ENCODE peak calls at places on chromosomes 16 and 17, in six cellular contexts. W, Z, C, Y, A and J are unnamed samples.

GRCh38 chr17:55161935-55162555 is 102.7 kb upstream of the HLF start:
- DNase-seq in W (peak), Z (peak), C (peak), Y (no peak), A (no peak), J (no peak)

GRCh38 chr16:8583712-8584111 is 6.6 kb downstream of the TMEM114 start:
- DNase-seq in W (no peak), Z (no peak), C (no peak), Y (peak), A (no peak), J (no peak)

GRCh38 chr16:84423416-84423837 is 55.1 kb downstream of the ATP2C2 start:
- DNase-seq in W (peak), Z (peak), C (peak), Y (peak), A (peak), J (peak)

GRCh38 chr16:11315499-11315898 is 29.8 kb upstream of the RMI2 start:
- DNase-seq in W (no peak), Z (no peak), C (no peak), Y (no peak), A (no peak), J (no peak)

GRCh38 chr17:52157603-52158449 is 688 bp downstream of the CA10 start:
- DNase-seq in W (no peak), Z (no peak), C (no peak), Y (no peak), A (no peak), J (no peak)

GRCh38 chr17:66304304-66305174 is 2.1 kb downstream of the PRKCA start:
- DNase-seq in W (peak), Z (peak), C (peak), Y (peak), A (no peak), J (peak)

GRCh38 chr16:13332713-13333255 is 431.4 kb downstream of the SHISA9 start:
- DNase-seq in W (no peak), Z (no peak), C (no peak), Y (no peak), A (no peak), J (no peak)

GRCh38 chr16:85969591-85969990 is 70.6 kb downstream of the IRF8 start:
- DNase-seq in W (no peak), Z (no peak), C (no peak), Y (no peak), A (no peak), J (no peak)

GRCh38 chr16:68227183-68227793 is 8.6 kb downstream of the ESRP2 start:
- DNase-seq in W (no peak), Z (no peak), C (no peak), Y (no peak), A (peak), J (no peak)

GRCh38 chr16:77373726-77374125 is 61.1 kb downstream of the ADAMTS18 start:
- DNase-seq in W (no peak), Z (no peak), C (no peak), Y (no peak), A (no peak), J (no peak)

GRCh38 chr17:64081802-64082799 is 47.8 kb downstream of the ERN1 start:
- DNase-seq in W (peak), Z (peak), C (peak), Y (peak), A (peak), J (peak)

GRCh38 chr17:37494401-37494831 is 4.7 kb downstream of the DUSP14 start:
- DNase-seq in W (no peak), Z (no peak), C (peak), Y (no peak), A (no peak), J (no peak)

GRCh38 chr16:49528035-49528434 is 154.4 kb downstream of the C16orf78 start:
- DNase-seq in W (no peak), Z (peak), C (no peak), Y (no peak), A (no peak), J (no peak)

GRCh38 chr17:45103269-45103795 is 29.0 kb downstream of the PLCD3 start:
- DNase-seq in W (no peak), Z (no peak), C (no peak), Y (no peak), A (no peak), J (no peak)

GRCh38 chr17:27244481-27245223 is 49.3 kb upstream of the WSB1 start:
- DNase-seq in W (no peak), Z (peak), C (peak), Y (no peak), A (no peak), J (peak)

GRCh38 chr17:43723697-43724359 is 34.8 kb downstream of the SOST start:
- DNase-seq in W (peak), Z (no peak), C (peak), Y (no peak), A (no peak), J (peak)

GRCh38 chr17:48048321-48049140 is at the start of gene NFE2L1:
- DNase-seq in W (peak), Z (peak), C (peak), Y (peak), A (peak), J (peak)
- TF ChIP-seq MAX in W (no peak), Z (no peak), C (peak), Y (no peak), A (no peak), J (peak)

DNA sequence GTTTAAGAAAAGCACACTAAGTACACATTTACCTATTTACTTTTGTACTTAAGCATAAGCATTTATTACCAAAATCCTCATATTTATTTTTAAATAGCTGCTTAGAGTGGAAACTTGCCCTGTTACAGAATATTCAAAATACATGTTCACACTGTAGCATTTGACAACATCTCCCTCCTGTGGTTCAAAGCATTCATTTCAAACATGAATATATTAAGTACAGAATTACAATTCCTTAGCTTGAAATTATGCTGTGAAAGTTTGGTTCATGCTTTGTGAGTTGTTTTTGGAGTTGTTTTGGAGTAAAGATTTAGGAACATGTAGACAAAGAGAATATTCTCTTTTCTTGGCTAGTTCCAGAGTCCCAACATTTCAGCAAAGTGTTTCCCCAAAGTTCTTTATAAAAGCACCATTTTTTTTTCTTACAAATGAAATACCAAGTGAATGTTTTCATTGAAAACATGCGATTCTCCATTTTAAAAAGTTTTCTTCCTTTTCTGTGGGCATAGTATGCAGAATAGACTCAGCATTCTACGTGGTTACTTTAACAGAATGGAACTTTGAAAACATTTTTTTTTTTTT is 33.2 kb downstream of the TUBD1 start:
- DNase-seq in W (no peak), Z (peak), C (peak), Y (no peak), A (no peak), J (peak)
- TF ChIP-seq MYC in W (no peak), Z (no peak), C (no peak), Y (no peak), A (no peak), J (no peak)

DNA sequence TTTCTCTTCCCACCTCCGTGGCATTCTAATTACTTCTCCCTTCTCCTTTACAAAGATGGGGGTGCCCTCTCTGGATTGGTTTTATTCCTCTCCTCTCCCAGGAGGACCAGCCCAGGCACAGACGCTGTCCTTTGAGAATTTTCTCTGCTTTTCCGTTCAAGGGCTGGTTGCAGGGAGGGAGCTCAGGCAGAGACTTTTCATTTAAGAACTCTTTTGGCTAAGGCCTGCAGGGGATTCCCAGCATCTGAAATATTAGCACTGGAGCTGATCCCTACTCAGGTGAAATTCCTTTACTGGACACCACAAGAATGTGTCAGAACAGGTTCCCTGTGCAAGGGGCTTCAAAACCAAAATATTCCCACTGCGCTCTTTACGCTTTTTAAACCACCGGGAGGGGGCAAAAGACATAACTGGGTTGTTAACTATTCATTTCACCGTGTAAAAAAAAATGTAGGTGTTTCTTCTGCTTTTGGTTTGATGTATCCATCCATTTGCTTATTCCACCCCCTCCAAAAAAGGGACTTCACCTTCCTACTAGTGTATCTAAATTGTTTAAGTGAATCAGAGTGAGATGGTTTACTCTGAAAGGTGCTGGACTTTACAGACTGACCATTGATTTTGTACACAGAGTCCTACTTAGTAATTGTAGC is 1.4 kb downstream of the NFAT5 start:
- DNase-seq in W (no peak), Z (peak), C (peak), Y (no peak), A (no peak), J (peak)
- TF ChIP-seq CTCF in W (no peak), Z (no peak), C (peak), Y (no peak), A (no peak), J (no peak)

DNA sequence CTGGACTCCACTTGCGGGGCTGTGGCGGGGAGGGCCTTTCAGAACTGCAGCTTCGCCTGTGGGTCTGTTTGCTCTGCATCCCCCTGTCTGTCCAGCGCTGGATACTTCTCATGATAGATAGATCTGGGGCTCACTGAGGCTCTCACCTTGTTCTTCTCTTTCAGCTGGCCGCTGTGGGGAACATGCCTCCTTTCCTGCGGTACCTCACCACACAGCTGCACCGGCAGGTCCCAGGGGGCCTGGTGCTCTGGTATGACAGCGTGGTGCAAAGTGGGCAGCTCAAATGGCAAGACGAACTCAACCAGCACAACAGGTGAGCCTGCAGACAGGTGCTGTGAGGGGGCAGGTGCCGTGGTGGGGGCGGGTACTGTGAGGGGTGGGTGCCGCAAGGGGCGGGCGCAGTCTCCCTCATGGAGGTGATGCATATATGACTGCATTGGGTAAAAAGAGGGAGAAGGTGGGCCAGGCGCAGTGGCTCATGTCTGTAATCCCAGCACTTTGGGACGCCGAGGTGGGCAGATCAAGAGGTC is 6.2 kb downstream of the ENGASE start:
- DNase-seq in W (no peak), Z (no peak), C (no peak), Y (no peak), A (no peak), J (no peak)
- TF ChIP-seq MAX in W (no peak), Z (no peak), C (no peak), Y (no peak), A (no peak), J (no peak)

GRCh38 chr17:72270530-72270929 is 149.7 kb downstream of the SOX9 start:
- DNase-seq in W (no peak), Z (no peak), C (no peak), Y (no peak), A (no peak), J (no peak)
- TF ChIP-seq MYC in W (no peak), Z (no peak), C (no peak), Y (no peak), A (no peak), J (no peak)

GRCh38 chr17:29835438-29836351 is 94.3 kb downstream of the SSH2 start:
- DNase-seq in W (no peak), Z (no peak), C (no peak), Y (no peak), A (no peak), J (no peak)

GRCh38 chr17:29838961-29839360 is 91.1 kb downstream of the SSH2 start:
- DNase-seq in W (no peak), Z (no peak), C (no peak), Y (no peak), A (no peak), J (no peak)

GRCh38 chr17:29833801-29834200 is 96.2 kb downstream of the SSH2 start:
- DNase-seq in W (no peak), Z (no peak), C (no peak), Y (no peak), A (no peak), J (no peak)

GRCh38 chr17:29837531-29837930 is 92.5 kb downstream of the SSH2 start:
- DNase-seq in W (no peak), Z (no peak), C (no peak), Y (no peak), A (no peak), J (no peak)

DNA sequence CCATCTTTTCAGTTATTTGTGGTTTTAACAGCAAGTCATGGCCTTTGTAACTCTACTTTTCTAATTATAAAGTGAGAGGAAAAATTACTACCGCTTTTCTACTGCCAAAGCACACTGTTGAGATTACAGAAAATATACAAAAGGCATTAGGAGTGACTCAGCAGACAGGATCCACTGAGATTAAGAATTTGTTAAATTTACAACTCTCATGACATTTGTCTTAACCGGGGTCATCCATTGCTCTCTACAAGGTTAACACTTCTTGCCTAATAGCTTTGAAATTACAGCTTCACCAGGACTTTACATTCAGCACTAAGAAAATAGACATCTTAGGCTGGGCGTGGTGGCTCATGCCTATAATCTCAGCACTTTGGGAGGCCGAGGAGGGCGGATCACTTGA is 93.4 kb downstream of the SSH2 start:
- DNase-seq in W (no peak), Z (no peak), C (no peak), Y (no peak), A (no peak), J (no peak)
- TF ChIP-seq CTCF in W (no peak), Z (no peak), C (no peak), Y (no peak), A (no peak), J (no peak)

DNA sequence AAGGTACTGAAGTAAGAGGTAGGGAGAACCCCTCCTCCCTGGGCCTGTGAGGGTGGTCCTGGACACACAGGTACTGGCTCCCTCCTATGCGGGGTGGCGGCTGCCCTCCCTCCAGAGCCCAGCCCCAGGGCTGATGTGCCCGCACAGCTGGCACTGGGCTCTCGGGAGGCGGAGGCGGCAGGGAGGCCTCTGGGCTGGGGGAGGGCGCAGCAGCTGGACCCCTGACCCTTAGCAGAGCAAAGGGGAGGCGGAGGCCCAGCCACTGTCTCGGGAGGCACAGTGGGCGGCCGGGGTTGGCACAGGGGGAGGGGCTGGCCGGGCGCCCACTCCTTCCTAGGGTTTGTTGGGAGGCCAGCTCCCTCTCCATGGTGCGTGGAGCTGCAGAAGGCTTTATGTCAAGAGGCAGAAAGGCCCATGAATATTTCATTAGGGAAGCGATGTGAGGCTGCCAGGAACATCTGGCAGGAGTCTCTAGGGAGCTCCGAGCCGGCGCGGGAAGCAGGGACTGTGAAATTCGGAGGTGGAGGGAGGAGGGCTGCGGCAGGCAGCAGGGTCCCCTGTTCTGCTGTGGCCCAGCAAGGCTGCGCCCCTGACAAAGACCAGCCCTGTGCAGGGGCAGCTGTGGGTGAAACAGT is 44.1 kb upstream of the ACSF3 start:
- DNase-seq in W (no peak), Z (no peak), C (no peak), Y (no peak), A (no peak), J (no peak)
- TF ChIP-seq MAX in W (no peak), Z (no peak), C (no peak), Y (no peak), A (no peak), J (no peak)

GRCh38 chr17:57521606-57522435 is 223.3 kb downstream of the CCDC182 start:
- DNase-seq in W (no peak), Z (no peak), C (no peak), Y (no peak), A (no peak), J (no peak)
- TF ChIP-seq MYC in W (no peak), Z (no peak), C (no peak), Y (no peak), A (no peak), J (no peak)